ENCODE peak calls at places on chromosomes 16 and 17, in four cellular contexts. K, E, G and S are unnamed samples.

GRCh38 chr17:48843172-48843900 is 12.5 kb downstream of the CALCOCO2 start:
- DNase-seq in K (no peak), E (no peak), G (no peak), S (no peak)

GRCh38 chr16:67163164-67163902 is 1.2 kb upstream of the HSF4 start:
- DNase-seq in K (peak), E (no peak), G (no peak), S (peak)

GRCh38 chr16:18013863-18014262 is 322.7 kb downstream of the NPIPA8 start:
- DNase-seq in K (no peak), E (no peak), G (no peak), S (no peak)

GRCh38 chr17:9798724-9799123 is 7.3 kb upstream of the DHRS7C start:
- DNase-seq in K (no peak), E (no peak), G (no peak), S (no peak)

GRCh38 chr17:42288985-42289862 is 926 bp downstream of the STAT5A start:
- DNase-seq in K (peak), E (no peak), G (no peak), S (peak)

GRCh38 chr17:58666858-58667267 is 25.0 kb downstream of the TEX14 start:
- DNase-seq in K (peak), E (no peak), G (no peak), S (peak)

GRCh38 chr17:77778636-77779524 is 179.6 kb upstream of the TNRC6C start:
- DNase-seq in K (no peak), E (no peak), G (no peak), S (no peak)

GRCh38 chr17:62704381-62704971 is 77.0 kb downstream of the MRC2 start:
- DNase-seq in K (peak), E (no peak), G (no peak), S (no peak)

GRCh38 chr17:60224064-60224463 is 74.3 kb downstream of the CA4 start:
- DNase-seq in K (no peak), E (no peak), G (no peak), S (no peak)

GRCh38 chr16:83955218-83956130 is 2.4 kb downstream of the OSGIN1 start:
- DNase-seq in K (peak), E (no peak), G (no peak), S (no peak)

GRCh38 chr17:21313320-21313719 is 28.8 kb downstream of the MAP2K3 start:
- DNase-seq in K (no peak), E (no peak), G (no peak), S (no peak)

GRCh38 chr17:67421869-67422273 is 44.8 kb downstream of the PITPNC1 start:
- DNase-seq in K (no peak), E (no peak), G (no peak), S (peak)

GRCh38 chr16:4743217-4743897 is 9.0 kb downstream of the DNAAF8 start:
- DNase-seq in K (no peak), E (no peak), G (no peak), S (no peak)

GRCh38 chr17:34981538-34982241 is 1.4 kb downstream of the LIG3 start:
- DNase-seq in K (no peak), E (no peak), G (no peak), S (no peak)

GRCh38 chr17:46736100-46736499 is 82.4 kb downstream of the WNT3 start:
- DNase-seq in K (no peak), E (no peak), G (peak), S (no peak)

GRCh38 chr17:60036796-60037677 is 41.7 kb downstream of the HEATR6 start:
- DNase-seq in K (peak), E (peak), G (peak), S (peak)

GRCh38 chr16:76650579-76650978 is 373.4 kb downstream of the CNTNAP4 start:
- DNase-seq in K (no peak), E (no peak), G (no peak), S (no peak)

GRCh38 chr17:38657824-38658740 is 16.7 kb downstream of the EPOP start:
- DNase-seq in K (no peak), E (no peak), G (no peak), S (no peak)

GRCh38 chr17:40322417-40323315 is 13.7 kb downstream of the RARA start:
- DNase-seq in K (peak), E (no peak), G (peak), S (peak)

GRCh38 chr17:48228720-48229119 is 121.2 kb downstream of the SNX11 start:
- DNase-seq in K (no peak), E (no peak), G (no peak), S (no peak)

GRCh38 chr17:38877130-38877851 is 7.4 kb downstream of the LASP1 start:
- DNase-seq in K (no peak), E (no peak), G (peak), S (peak)

GRCh38 chr16:46632778-46633733 is 11.9 kb upstream of the SHCBP1 start:
- DNase-seq in K (no peak), E (no peak), G (no peak), S (no peak)
- H3K4me3 ChIP-seq in K (no peak), E (peak), G (no peak), S (no peak)

GRCh38 chr16:85353013-85353412 is 240.7 kb upstream of the CIBAR2 start:
- DNase-seq in K (no peak), E (no peak), G (no peak), S (no peak)

GRCh38 chr16:85350146-85350728 is 238.0 kb upstream of the CIBAR2 start:
- DNase-seq in K (no peak), E (no peak), G (no peak), S (no peak)

GRCh38 chr16:85350973-85351372 is 238.7 kb upstream of the CIBAR2 start:
- DNase-seq in K (peak), E (no peak), G (no peak), S (no peak)

GRCh38 chr16:85353839-85354622 is 241.8 kb upstream of the CIBAR2 start:
- DNase-seq in K (no peak), E (no peak), G (no peak), S (no peak)

GRCh38 chr16:85352221-85352620 is 239.9 kb upstream of the CIBAR2 start:
- DNase-seq in K (no peak), E (no peak), G (no peak), S (no peak)
- H3K27ac ChIP-seq in K (no peak), E (peak), G (no peak), S (no peak)

GRCh38 chr16:51147776-51148673 is 3.0 kb downstream of the SALL1 start:
- DNase-seq in K (no peak), E (no peak), G (no peak), S (no peak)

GRCh38 chr16:51148674-51149228 is 2.3 kb downstream of the SALL1 start:
- DNase-seq in K (no peak), E (no peak), G (no peak), S (no peak)

GRCh38 chr16:51144203-51144602 is 6.9 kb downstream of the SALL1 start:
- DNase-seq in K (no peak), E (no peak), G (no peak), S (no peak)

GRCh38 chr16:51149251-51149661 is 1.8 kb downstream of the SALL1 start:
- DNase-seq in K (no peak), E (no peak), G (no peak), S (no peak)

GRCh38 chr16:51146256-51146924 is 4.7 kb downstream of the SALL1 start:
- DNase-seq in K (no peak), E (no peak), G (peak), S (no peak)
- H3K4me3 ChIP-seq in K (no peak), E (peak), G (no peak), S (no peak)

GRCh38 chr16:82695806-82696205 is 69.0 kb downstream of the CDH13 start:
- DNase-seq in K (no peak), E (no peak), G (no peak), S (no peak)

GRCh38 chr16:82701302-82702022 is 74.7 kb downstream of the CDH13 start:
- DNase-seq in K (no peak), E (no peak), G (no peak), S (no peak)

GRCh38 chr16:82700541-82701240 is 73.9 kb downstream of the CDH13 start:
- DNase-seq in K (no peak), E (no peak), G (no peak), S (no peak)

GRCh38 chr16:82699711-82700495 is 73.1 kb downstream of the CDH13 start:
- DNase-seq in K (no peak), E (no peak), G (no peak), S (no peak)

DNA sequence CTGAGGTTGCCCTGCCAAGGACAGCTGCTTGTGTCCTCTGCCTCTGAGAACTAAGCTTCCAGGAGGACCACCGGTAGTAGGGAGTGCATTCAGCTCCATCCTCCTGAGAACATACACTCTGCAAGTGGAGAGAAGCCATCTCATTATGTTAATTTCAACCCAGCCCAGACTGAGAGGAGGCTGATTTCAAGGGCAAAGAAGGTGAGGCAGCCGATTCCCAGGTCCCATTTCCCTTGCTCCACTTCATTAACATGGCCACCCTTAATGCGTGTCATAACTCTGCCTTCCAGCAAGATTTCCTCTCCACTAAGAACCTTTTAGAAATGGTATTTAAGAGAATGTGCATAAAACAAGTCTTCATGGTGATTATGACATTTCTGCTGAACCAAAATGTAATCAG is 72.5 kb downstream of the CDH13 start:
- DNase-seq in K (no peak), E (no peak), G (no peak), S (no peak)
- H3K27ac ChIP-seq in K (no peak), E (no peak), G (no peak), S (no peak)

DNA sequence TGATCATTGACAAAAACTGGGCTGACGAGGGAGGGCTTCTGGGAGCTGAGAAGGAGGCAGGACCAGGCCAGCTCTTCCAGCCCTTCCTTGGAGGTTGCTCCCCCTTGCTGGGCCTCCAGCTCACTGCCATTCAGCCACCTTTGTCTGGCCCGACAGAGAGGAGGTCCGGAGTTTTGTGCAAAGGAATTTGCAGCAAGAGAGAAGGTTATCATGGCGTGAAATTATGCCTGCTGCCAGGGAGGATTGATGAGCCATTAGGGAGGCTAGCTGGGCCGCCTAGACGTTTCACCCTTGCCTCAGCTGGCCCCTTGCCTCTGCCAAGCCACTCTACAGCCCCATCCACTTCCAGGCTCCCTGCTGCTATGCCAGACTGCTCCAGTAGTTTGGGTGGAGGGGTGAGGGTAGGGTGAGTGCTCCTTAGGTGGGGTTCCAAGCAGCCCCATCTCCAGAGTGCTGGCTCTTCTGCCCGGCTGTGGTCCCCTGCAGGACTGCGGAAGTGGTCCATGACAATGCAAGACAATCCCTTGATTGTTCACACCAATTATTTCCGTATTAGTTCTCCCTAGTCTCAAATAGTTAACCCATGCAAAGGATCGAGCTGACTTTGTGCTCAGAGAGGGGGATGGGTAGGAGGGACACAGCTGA is 17.1 kb upstream of the PHF12 start:
- DNase-seq in K (no peak), E (peak), G (no peak), S (no peak)
- H3K4me3 ChIP-seq in K (no peak), E (peak), G (no peak), S (no peak)

GRCh38 chr16:73096510-73096909 is 48.6 kb upstream of the ZFHX3 start:
- DNase-seq in K (no peak), E (no peak), G (no peak), S (no peak)
- H3K27ac ChIP-seq in K (no peak), E (no peak), G (no peak), S (no peak)